ENCODE peak calls at places on chromosomes 2 and 18, in four cellular contexts. O is sciatic nerve, C is amygdala, R is AG20443. T is an unnamed sample.

GRCh38 chr18:75133721-75134645 is 75.0 kb downstream of the PTGR3 start:
- DNase-seq in O (no peak), C (no peak), R (no peak), T (no peak)

GRCh38 chr2:24972315-24972958 is 682 bp upstream of the DNAJC27 start:
- DNase-seq in R (peak; percentile 34), O (peak; percentile 67), C (no peak), T (peak; percentile 86)

GRCh38 chr2:242063364-242064249 is 194.1 kb downstream of the RTP5 start:
- DNase-seq in R (no peak), C (no peak), O (no peak), T (peak; percentile 83)

GRCh38 chr2:236045264-236046235 is 122.6 kb downstream of the GBX2 start:
- DNase-seq in O (no peak), R (no peak), C (no peak), T (no peak)

GRCh38 chr18:13613099-13613498 is 113.3 kb downstream of the FAM210A start:
- DNase-seq in R (peak; percentile 3), O (no peak), C (no peak), T (no peak)

GRCh38 chr2:58182527-58182926 is 58.6 kb downstream of the FANCL start:
- DNase-seq in R (no peak), O (no peak), C (no peak), T (no peak)

GRCh38 chr2:178268435-178268834 is 74.1 kb downstream of the OSBPL6 start:
- DNase-seq in C (no peak), R (no peak), O (no peak), T (no peak)

GRCh38 chr18:24049142-24049541 is 34.6 kb downstream of the TTC39C start:
- DNase-seq in O (no peak), C (no peak), R (no peak), T (no peak)

GRCh38 chr18:58599106-58599505 is 29.8 kb downstream of the ALPK2 start:
- DNase-seq in R (no peak), O (no peak), C (no peak), T (no peak)

GRCh38 chr2:196176142-196176738 is 4.9 kb upstream of the STK17B start:
- DNase-seq in O (no peak), R (no peak), C (no peak), T (peak; percentile 57)

GRCh38 chr2:60707750-60708371 is 48.2 kb upstream of the PAPOLG start:
- DNase-seq in C (no peak), O (no peak), R (peak; percentile 60), T (no peak)

GRCh38 chr2:223122706-223123265 is 70.8 kb downstream of the KCNE4 start:
- DNase-seq in O (no peak), R (no peak), C (no peak), T (no peak)

GRCh38 chr18:46718501-46719341 is 38.1 kb downstream of the ST8SIA5 start:
- DNase-seq in O (no peak), R (peak; percentile 65), C (no peak), T (peak; percentile 91)

GRCh38 chr2:207219036-207219435 is 53.3 kb upstream of the KLF7 start:
- DNase-seq in O (no peak), C (no peak), R (no peak), T (no peak)

GRCh38 chr18:34976899-34977786 is 64.1 kb upstream of the MAPRE2 start:
- DNase-seq in R (peak; percentile 44), O (peak; percentile 80), C (peak; percentile 85), T (peak; percentile 98)